ENCODE peak calls at places on chromosomes 3 and 15, in six cellular contexts. W is psoas muscle, H is HepG2, U is HCT116, N is pancreas, T is IMR-90. Y is an unnamed sample.

GRCh38 chr3:126104742-126105605 is 21.1 kb upstream of the SLC41A3 start:
- DNase-seq in W (no peak), H (no peak), U (no peak), N (no peak), T (no peak), Y (no peak)

GRCh38 chr15:49082960-49083359 is 36.7 kb upstream of the SECISBP2L start:
- DNase-seq in W (no peak), H (no peak), U (no peak), N (no peak), T (peak; percentile 93), Y (no peak)

GRCh38 chr3:11477286-11477935 is 166.3 kb downstream of the VGLL4 start:
- DNase-seq in W (no peak), H (no peak), U (no peak), N (no peak), T (peak; percentile 96), Y (no peak)

GRCh38 chr15:41850482-41851166 is 12.0 kb downstream of the PLA2G4B start:
- DNase-seq in W (no peak), H (no peak), U (no peak), N (no peak), T (no peak), Y (no peak)

GRCh38 chr15:83943849-83944404 is 290.0 kb downstream of the ADAMTSL3 start:
- DNase-seq in W (no peak), H (no peak), U (no peak), N (no peak), T (peak; percentile 67), Y (no peak)

GRCh38 chr15:67033521-67033920 is 31.9 kb upstream of the SMAD3 start:
- DNase-seq in W (no peak), H (no peak), U (no peak), N (no peak), T (no peak), Y (no peak)

GRCh38 chr15:63712828-63713520 is 115.8 kb downstream of the FBXL22 start:
- DNase-seq in W (no peak), H (no peak), U (no peak), N (no peak), T (no peak), Y (no peak)

GRCh38 chr3:15810702-15811101 is 12.9 kb upstream of the ANKRD28 start:
- DNase-seq in W (no peak), H (no peak), U (no peak), N (no peak), T (no peak), Y (no peak)

GRCh38 chr3:132652640-132653270 is 6.9 kb downstream of the ACAD11 start:
- DNase-seq in W (no peak), H (no peak), U (no peak), N (no peak), T (peak; percentile 33), Y (no peak)

GRCh38 chr15:67509918-67510317 is 11.0 kb upstream of the C15orf61 start:
- DNase-seq in W (no peak), H (no peak), U (no peak), N (no peak), T (no peak), Y (no peak)

GRCh38 chr3:59522550-59522949 is 472.7 kb upstream of the CFAP20DC start:
- DNase-seq in W (no peak), H (no peak), U (no peak), N (no peak), T (no peak), Y (no peak)

GRCh38 chr3:123658118-123658859 is 73.4 kb upstream of the HACD2 start:
- DNase-seq in W (peak; percentile 40), H (no peak), U (no peak), N (no peak), T (peak; percentile 77), Y (no peak)

GRCh38 chr3:123661973-123662372 is 77.1 kb upstream of the HACD2 start:
- DNase-seq in W (no peak), H (no peak), U (no peak), N (no peak), T (no peak), Y (no peak)

GRCh38 chr3:123658860-123659221 is 74.0 kb upstream of the HACD2 start:
- DNase-seq in W (no peak), H (no peak), U (no peak), N (no peak), T (no peak), Y (no peak)

GRCh38 chr3:123660900-123661299 is 76.0 kb upstream of the HACD2 start:
- DNase-seq in W (peak; percentile 83), H (no peak), U (no peak), N (peak; percentile 87), T (peak; percentile 98), Y (no peak)

GRCh38 chr3:123660276-123660675 is 75.4 kb upstream of the HACD2 start:
- DNase-seq in W (no peak), H (no peak), U (no peak), N (no peak), T (no peak), Y (no peak)
- H3K27ac ChIP-seq in W (no peak overlapping the region), H (no peak overlapping the region), U (no peak overlapping the region), N (no peak overlapping the region), T (peak overlapping the region; percentile 65), Y (peak overlapping the region; percentile 86)

GRCh38 chr3:148379763-148380162 is 317.9 kb upstream of the AGTR1 start:
- DNase-seq in W (no peak), H (peak; percentile 71), U (peak; percentile 65), N (no peak), T (peak; percentile 69), Y (no peak)
- TF ChIP-seq CTCF in W (peak; percentile 46), H (peak; percentile 86), U (peak; percentile 63), N (peak; percentile 33), T (peak; percentile 63), Y (no peak)

DNA sequence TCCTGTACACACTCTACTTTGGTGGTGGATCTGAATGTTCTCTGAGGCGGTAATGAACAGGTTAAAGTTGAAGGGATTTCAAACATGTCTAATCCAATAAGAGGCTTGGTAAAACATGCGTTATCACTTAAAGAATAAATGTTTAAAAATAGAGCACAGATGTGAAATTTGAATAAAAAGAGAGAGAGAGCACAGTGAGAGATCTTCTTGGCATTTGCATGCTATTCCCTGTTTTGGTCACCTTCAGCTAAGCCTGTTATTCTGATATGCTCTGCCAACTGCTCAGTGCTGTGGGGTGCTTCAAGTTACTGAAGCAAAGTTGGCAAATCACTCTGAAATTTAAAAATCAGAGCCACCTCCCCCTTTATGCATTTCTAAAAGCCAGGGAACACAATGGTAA is 237.7 kb upstream of the WNT5A start:
- DNase-seq in W (no peak), H (no peak), U (no peak), N (no peak), T (no peak), Y (no peak)
- H3K27ac ChIP-seq in W (no peak overlapping the region), H (no peak overlapping the region), U (no peak overlapping the region), N (no peak overlapping the region), T (no peak overlapping the region), Y (no peak overlapping the region)

DNA sequence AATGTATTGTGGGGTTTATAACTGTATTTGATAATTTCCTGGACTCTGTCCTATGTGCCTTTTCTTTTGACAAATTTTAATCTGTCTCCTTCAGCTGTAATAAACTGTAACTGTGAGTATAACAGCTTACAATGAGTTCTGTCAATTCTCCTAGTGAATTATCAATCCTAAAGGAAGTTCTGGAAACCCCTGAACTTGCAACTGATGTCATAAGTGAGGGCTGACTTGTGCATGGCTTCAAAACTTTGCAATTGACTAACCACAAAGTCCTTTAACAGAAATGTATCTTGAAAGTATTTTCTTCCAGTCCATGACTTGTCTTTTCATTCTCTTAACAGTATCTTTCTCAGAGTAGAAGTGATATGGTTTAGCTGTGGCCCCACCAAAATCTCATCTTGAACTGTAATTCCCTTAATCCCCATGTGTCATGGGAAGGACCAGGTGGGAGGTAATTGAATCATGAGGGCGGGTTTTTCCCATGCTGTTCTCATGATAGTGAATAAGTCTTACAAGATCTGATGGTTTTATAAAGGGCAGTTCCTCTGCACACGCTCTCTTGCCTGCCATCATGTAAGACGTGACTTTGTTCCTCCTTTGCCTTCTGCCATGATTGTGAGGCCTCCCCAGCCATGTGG is 108.3 kb downstream of the TFDP2 start:
- DNase-seq in W (no peak), H (no peak), U (no peak), N (no peak), T (no peak), Y (no peak)
- TF ChIP-seq CTCF in W (no peak), H (no peak), U (no peak), N (no peak), T (no peak), Y (no peak)

DNA sequence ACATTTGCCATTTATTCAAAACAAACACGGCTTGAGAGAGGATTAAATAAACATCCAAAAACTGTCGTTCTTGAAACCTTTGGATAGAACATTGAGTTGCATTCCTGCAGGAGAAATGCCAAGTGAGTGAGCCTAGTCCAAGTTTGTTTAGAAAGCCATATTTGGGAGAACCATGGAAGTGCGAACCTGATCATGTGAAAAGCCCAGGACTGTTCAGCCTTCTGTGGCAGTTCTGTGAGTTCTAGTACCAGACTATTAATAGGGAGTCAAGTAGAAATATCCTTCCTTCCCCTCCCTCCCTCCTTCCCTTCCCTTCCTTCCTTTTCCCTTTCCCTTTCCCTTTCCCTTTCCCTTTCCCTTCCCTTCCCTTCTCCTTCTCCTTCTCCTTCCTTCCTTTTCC is 470.4 kb downstream of the LPP start:
- DNase-seq in W (no peak), H (no peak), U (no peak), N (no peak), T (peak; percentile 72), Y (no peak)
- H3K27ac ChIP-seq in W (no peak overlapping the region), H (no peak overlapping the region), U (no peak overlapping the region), N (no peak overlapping the region), T (peak overlapping the region; percentile 33), Y (peak overlapping the region; percentile 60)